ENCODE peak calls at places on chromosome 11, in six cellular contexts. N is GM12878, H is HepG2, C is HCT116, J is K562, T is H1. X is an unnamed sample.
A peak's percentile ranks its signal among the peaks of the same experiment; 100 is the strongest.

GRCh38 chr11:33874910-33875490 is 16.9 kb downstream of the LMO2 start:
- DNase-seq in T (no peak), C (no peak), H (no peak), N (no peak), J (no peak), X (no peak)

GRCh38 chr11:87039371-87039770 is 1.6 kb downstream of the TMEM135 start:
- DNase-seq in J (no peak), H (no peak), C (no peak), N (no peak), T (no peak), X (no peak)

GRCh38 chr11:32821517-32821916 is 8.2 kb upstream of the PRRG4 start:
- DNase-seq in C (no peak), N (no peak), J (no peak), H (no peak), T (no peak), X (no peak)

GRCh38 chr11:8757047-8757446 is 74.5 kb downstream of the RPL27A start:
- DNase-seq in T (no peak), J (no peak), N (no peak), H (peak; percentile 65), C (no peak), X (no peak)

GRCh38 chr11:59767212-59767611 is 12.0 kb downstream of the STX3 start:
- DNase-seq in H (no peak), T (no peak), J (no peak), C (no peak), N (no peak), X (no peak)

GRCh38 chr11:17655682-17656081 is 63.7 kb upstream of the MYOD1 start:
- DNase-seq in C (no peak), N (no peak), T (no peak), J (no peak), H (no peak), X (no peak)

GRCh38 chr11:86160546-86161149 is 83.9 kb upstream of the EED start:
- DNase-seq in N (no peak), J (no peak), T (no peak), H (peak; percentile 76), C (no peak), X (no peak)

GRCh38 chr11:121422675-121423074 is 29.4 kb upstream of the SORL1 start:
- DNase-seq in C (no peak), H (no peak), N (peak; percentile 72), T (no peak), J (no peak), X (no peak)

GRCh38 chr11:110355011-110355744 is 58.8 kb upstream of the RDX start:
- DNase-seq in C (no peak), J (no peak), T (no peak), H (peak; percentile 35), N (no peak), X (no peak)

GRCh38 chr11:109043318-109043717 is 378.4 kb downstream of the DDX10 start:
- DNase-seq in C (no peak), N (no peak), T (no peak), H (no peak), J (no peak), X (no peak)

GRCh38 chr11:31968774-31969433 is 122.0 kb upstream of the RCN1 start:
- DNase-seq in H (no peak), C (no peak), J (no peak), N (no peak), T (no peak), X (no peak)

GRCh38 chr11:37849731-37850130 is 1251.7 kb upstream of the RAG2 start:
- DNase-seq in T (no peak), N (no peak), J (no peak), C (no peak), H (no peak), X (no peak)

GRCh38 chr11:79100093-79100704 is 340.6 kb downstream of the TENM4 start:
- DNase-seq in T (peak; percentile 57), N (no peak), J (peak; percentile 84), H (peak; percentile 45), C (peak; percentile 12), X (no peak)

GRCh38 chr11:35158371-35159081 is 19.6 kb downstream of the CD44 start:
- DNase-seq in N (no peak), C (no peak), T (no peak), H (no peak), J (no peak), X (no peak)

GRCh38 chr11:114099392-114100178 is 40.1 kb downstream of the ZBTB16 start:
- DNase-seq in N (no peak), H (no peak), J (no peak), C (no peak), T (no peak), X (no peak)

GRCh38 chr11:12543596-12544415 is 130.4 kb upstream of the TEAD1 start:
- DNase-seq in H (no peak), T (peak; percentile 41), N (no peak), J (no peak), C (no peak), X (no peak)

GRCh38 chr11:67260406-67260805 is 5.9 kb upstream of the GRK2 start:
- DNase-seq in H (no peak), J (no peak), N (no peak), C (no peak), T (no peak), X (no peak)

GRCh38 chr11:102385053-102385976 is 38.3 kb downstream of the BIRC2 start:
- DNase-seq in J (no peak), T (no peak), H (no peak), C (no peak), N (no peak), X (no peak)

GRCh38 chr11:82989628-82990404 is 81.9 kb downstream of the RAB30 start:
- DNase-seq in J (no peak), C (no peak), N (no peak), H (peak; percentile 78), T (no peak), X (no peak)

GRCh38 chr11:20488352-20488751 is 100.8 kb downstream of the PRMT3 start:
- DNase-seq in C (no peak), N (no peak), H (no peak), J (no peak), T (no peak), X (no peak)

GRCh38 chr11:79314906-79315689 is 125.7 kb downstream of the TENM4 start:
- DNase-seq in H (no peak), C (no peak), T (peak; percentile 56), N (no peak), J (no peak), X (no peak)

GRCh38 chr11:103985041-103985440 is 51.4 kb upstream of the DDI1 start:
- DNase-seq in C (no peak), J (no peak), H (no peak), T (no peak), N (no peak), X (no peak)

GRCh38 chr11:87422566-87422965 is 384.8 kb downstream of the TMEM135 start:
- DNase-seq in H (no peak), C (no peak), T (no peak), J (no peak), N (no peak), X (peak; percentile 20)

GRCh38 chr11:93444671-93445073 is 98.5 kb downstream of the SMCO4 start:
- DNase-seq in J (no peak), H (peak; percentile 60), N (no peak), C (no peak), T (peak; percentile 78), X (peak; percentile 81)

GRCh38 chr11:128302425-128303186 is 284.8 kb downstream of the ETS1 start:
- DNase-seq in C (no peak), N (peak; percentile 82), H (no peak), T (no peak), J (no peak), X (no peak)

GRCh38 chr11:43504316-43504950 is 145.7 kb downstream of the TTC17 start:
- DNase-seq in H (peak; percentile 38), T (peak; percentile 47), C (peak; percentile 12), J (no peak), N (no peak), X (peak; percentile 20)

GRCh38 chr11:22976146-22976545 is 115.9 kb upstream of the CCDC179 start:
- DNase-seq in T (no peak), J (no peak), H (no peak), N (no peak), C (no peak), X (no peak)

GRCh38 chr11:126155402-126156187 is 55.9 kb downstream of the RPUSD4 start:
- DNase-seq in N (no peak), C (no peak), H (no peak), T (no peak), J (no peak), X (no peak)

GRCh38 chr11:114683007-114683406 is 4.7 kb downstream of the NXPE2 start:
- DNase-seq in N (no peak), H (no peak), C (no peak), T (no peak), J (no peak), X (no peak)

GRCh38 chr11:10564692-10565318 is 3.7 kb downstream of the LYVE1 start:
- DNase-seq in C (no peak), T (no peak), H (no peak), J (no peak), N (no peak), X (no peak)
- TF ChIP-seq ZNF274 in C (no peak), T (no peak), H (no peak), J (no peak), N (no peak), X (no peak)

DNA sequence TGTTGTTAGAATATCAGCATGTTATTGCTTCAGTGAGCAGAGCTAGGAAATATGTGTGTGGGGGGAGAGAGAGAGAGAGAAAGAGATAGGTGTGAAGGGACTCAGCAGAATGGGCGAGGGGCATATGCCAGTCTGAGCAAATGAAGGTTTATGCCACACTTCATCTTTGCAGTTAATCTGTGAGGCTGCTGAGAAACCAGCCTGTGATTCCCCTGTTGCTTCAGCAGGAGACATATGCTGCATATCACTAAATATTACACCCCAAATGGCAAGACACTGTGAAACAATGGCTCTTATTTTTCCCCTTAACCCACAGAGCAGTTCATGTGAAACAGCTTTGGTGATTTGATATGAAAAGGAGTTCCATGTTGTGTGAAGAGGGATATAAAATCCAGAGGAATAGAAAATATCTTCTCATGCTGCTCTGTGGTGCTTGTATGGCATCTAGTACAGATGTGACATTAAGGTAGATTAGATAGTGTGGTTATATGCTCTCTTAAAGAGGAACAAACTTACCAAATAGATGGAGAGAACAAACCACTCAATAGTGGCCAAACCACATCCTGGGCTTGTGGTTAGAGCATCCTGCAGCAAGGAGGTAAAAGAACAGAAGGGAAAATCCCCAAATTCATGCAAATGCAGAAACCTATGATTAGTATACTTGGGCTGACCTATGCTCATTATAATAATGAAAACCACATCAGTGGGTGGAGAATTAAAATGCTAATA is 864.2 kb downstream of the FAM181B start:
- DNase-seq in T (no peak), J (no peak), H (no peak), N (peak; percentile 99), C (no peak), X (no peak)
- TF ChIP-seq ZNF274 in T (no peak), J (no peak), H (no peak), N (no peak), C (no peak), X (no peak)

DNA sequence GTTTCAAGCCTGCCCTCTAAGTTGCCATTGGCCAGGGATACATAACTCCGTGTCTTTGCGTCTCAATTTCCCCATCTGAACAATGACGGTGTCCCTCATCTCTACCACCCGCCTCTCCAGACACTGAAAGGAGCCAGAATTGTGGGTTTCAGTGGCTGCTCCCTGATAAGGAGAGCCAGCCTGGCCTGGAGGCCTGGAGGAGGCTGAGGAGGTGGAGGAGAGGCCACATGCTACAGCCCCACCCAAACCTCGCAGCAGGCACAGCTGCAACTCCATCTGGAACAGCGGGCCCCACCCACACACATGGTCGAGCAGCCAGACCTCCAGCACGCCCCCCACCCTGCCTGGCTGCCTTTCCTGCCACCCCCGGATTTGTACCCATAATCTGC is 34.4 kb upstream of the CD82 start:
- DNase-seq in T (no peak), C (no peak), J (peak; percentile 86), N (no peak), H (no peak), X (no peak)
- TF ChIP-seq ZNF274 in T (no peak), C (no peak), J (no peak), N (no peak), H (no peak), X (no peak)

GRCh38 chr11:123690490-123690889 is 36.1 kb upstream of the SCN3B start:
- DNase-seq in J (no peak), H (no peak), N (no peak), T (no peak), C (no peak), X (no peak)
- TF ChIP-seq ZNF274 in J (no peak), H (no peak), N (no peak), T (no peak), C (no peak), X (no peak)

X was measured in NT2/D1.